ENCODE peak calls at places on chromosome 20, in six cellular contexts. B is H1, Q is MM.1S, N is PC-3, S is K562, E is fibroblast of lung. K is an unnamed sample.
A peak's percentile ranks its signal among the peaks of the same experiment; 100 is the strongest.

GRCh38 chr20:41577129-41578009 is 40.8 kb downstream of the CHD6 start:
- DNase-seq in B (no peak), Q (no peak), N (no peak), S (no peak), E (no peak), K (peak; percentile 34)

GRCh38 chr20:22387452-22387851 is 196.9 kb downstream of the FOXA2 start:
- DNase-seq in B (no peak), Q (no peak), N (peak; percentile 66), S (no peak), E (no peak), K (no peak)

GRCh38 chr20:18005990-18006364 is 37.2 kb downstream of the MGME1 start:
- DNase-seq in B (no peak), Q (no peak), N (no peak), S (no peak), E (peak; percentile 76), K (no peak)

GRCh38 chr20:14232650-14233049 is 104.8 kb downstream of the FLRT3 start:
- DNase-seq in B (no peak), Q (peak; percentile 59), N (no peak), S (no peak), E (no peak), K (no peak)

GRCh38 chr20:54212226-54212625 is 4.3 kb downstream of the PFDN4 start:
- DNase-seq in B (no peak), Q (no peak), N (no peak), S (no peak), E (peak; percentile 65), K (no peak)

GRCh38 chr20:17645546-17646208 is 36.4 kb downstream of the RRBP1 start:
- DNase-seq in B (no peak), Q (no peak), N (no peak), S (no peak), E (no peak), K (no peak)

GRCh38 chr20:47066484-47067270 is 172.0 kb downstream of the EYA2 start:
- DNase-seq in B (no peak), Q (no peak), N (no peak), S (no peak), E (peak; percentile 67), K (no peak)

GRCh38 chr20:25178563-25179438 is 16.7 kb upstream of the ENTPD6 start:
- DNase-seq in B (peak; percentile 48), Q (peak; percentile 48), N (peak; percentile 99), S (peak; percentile 36), E (peak; percentile 98), K (peak; percentile 65)

GRCh38 chr20:64069614-64070243 is 6.7 kb downstream of the TCEA2 start:
- DNase-seq in B (peak; percentile 89), Q (peak; percentile 31), N (peak; percentile 48), S (peak; percentile 70), E (no peak), K (peak; percentile 29)

GRCh38 chr20:4810446-4811019 is 88.8 kb downstream of the PRND start:
- DNase-seq in B (no peak), Q (no peak), N (no peak), S (no peak), E (no peak), K (no peak)

GRCh38 chr20:10633708-10634107 is 40.1 kb downstream of the JAG1 start:
- DNase-seq in B (no peak), Q (no peak), N (no peak), S (no peak), E (no peak), K (no peak)
- H3K4me1 ChIP-seq in B (peaks cover 35% of the 10 kb centered on the region), Q (no peaks in the 10 kb centered on the region), N (peaks cover 7% of the 10 kb centered on the region), S (no peaks in the 10 kb centered on the region), E (peaks cover 27% of the 10 kb centered on the region), K (peaks cover 38% of the 10 kb centered on the region)

GRCh38 chr20:2285193-2285592 is 10.6 kb upstream of the TGM3 start:
- DNase-seq in B (no peak), Q (no peak), N (no peak), S (no peak), E (no peak), K (peak; percentile 14)
- H3K9ac ChIP-seq in B (no peak overlapping the region), Q (no peak overlapping the region), N (no peak overlapping the region), S (no peak overlapping the region), E (no peak overlapping the region), K (no peak overlapping the region)

GRCh38 chr20:36859282-36859555 is 16.7 kb upstream of the TLDC2 start:
- DNase-seq in B (no peak), Q (no peak), N (no peak), S (no peak), E (no peak), K (no peak)

GRCh38 chr20:36856196-36856595 is 19.7 kb upstream of the TLDC2 start:
- DNase-seq in B (no peak), Q (no peak), N (peak; percentile 38), S (no peak), E (peak; percentile 33), K (peak; percentile 24)

GRCh38 chr20:36855241-36855657 is 20.7 kb upstream of the TLDC2 start:
- DNase-seq in B (no peak), Q (no peak), N (no peak), S (no peak), E (no peak), K (no peak)

GRCh38 chr20:36854343-36855240 is 21.3 kb upstream of the TLDC2 start:
- DNase-seq in B (no peak), Q (no peak), N (no peak), S (no peak), E (no peak), K (no peak)

DNA sequence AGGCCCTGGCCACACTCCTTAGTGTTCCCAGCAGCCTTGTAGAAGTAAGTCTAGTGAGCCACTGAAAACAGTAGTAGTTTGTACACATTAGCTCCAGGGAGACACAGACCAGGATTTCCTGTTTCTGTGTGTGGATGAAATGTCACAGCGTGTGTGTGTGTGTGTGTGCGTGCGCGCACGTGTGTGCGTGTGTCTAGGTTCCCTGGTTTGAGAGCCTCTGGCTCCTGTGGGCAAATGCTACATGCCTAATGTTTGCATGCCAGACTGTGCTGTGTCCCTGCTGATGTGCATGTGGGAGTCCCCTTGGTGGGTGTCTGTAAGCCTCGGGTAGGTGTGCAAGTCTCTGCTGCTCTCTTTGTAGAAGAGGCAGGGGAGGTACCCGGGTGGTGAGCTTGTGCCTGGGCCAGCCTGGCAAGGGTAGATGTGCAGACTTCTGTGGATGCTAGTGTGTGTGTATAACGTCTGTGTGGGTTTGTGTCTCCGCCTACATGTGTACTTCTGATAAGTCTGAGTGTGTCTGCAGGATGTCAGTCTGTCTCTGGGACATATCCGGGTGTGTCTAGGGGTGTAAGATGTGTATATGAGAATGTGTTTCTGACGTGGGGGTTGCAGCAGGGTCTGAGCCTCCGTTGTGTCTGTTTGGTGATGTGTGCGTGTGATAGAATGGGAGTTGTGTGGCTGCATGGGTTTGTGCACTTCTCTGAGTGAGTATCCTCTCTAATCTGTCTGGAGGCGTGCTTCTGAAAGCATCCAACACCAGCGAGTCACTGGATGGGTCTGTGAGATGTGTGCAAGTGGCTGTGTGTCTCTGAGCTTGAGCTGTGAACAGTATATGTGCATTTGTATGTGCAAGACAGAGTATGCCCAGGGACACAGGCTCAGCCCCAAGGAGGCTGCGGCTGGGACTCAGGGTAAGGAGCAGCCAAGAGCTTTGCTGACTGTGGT is 19.0 kb upstream of the TLDC2 start:
- DNase-seq in B (no peak), Q (no peak), N (peak; percentile 32), S (no peak), E (peak; percentile 54), K (peak; percentile 85)
- H3K79me2 ChIP-seq in B (no peaks in the 10 kb centered on the region), Q (peaks cover 6% of the 10 kb centered on the region), N (peaks cover 95% of the 10 kb centered on the region), S (peaks cover 92% of the 10 kb centered on the region), E (peaks cover 98% of the 10 kb centered on the region), K (peaks cover 88% of the 10 kb centered on the region)

GRCh38 chr20:50343125-50343489 is 152.5 kb downstream of the CEBPB start:
- DNase-seq in B (no peak), Q (no peak), N (no peak), S (no peak), E (no peak), K (no peak)
- H3K4me1 ChIP-seq in B (peaks cover 8% of the 10 kb centered on the region), Q (peaks cover 15% of the 10 kb centered on the region), N (peaks cover 9% of the 10 kb centered on the region), S (peaks cover 20% of the 10 kb centered on the region), E (peaks cover 20% of the 10 kb centered on the region), K (peaks cover 19% of the 10 kb centered on the region)

GRCh38 chr20:50371878-50372769 is 138.1 kb upstream of the PTPN1 start:
- DNase-seq in B (no peak), Q (no peak), N (no peak), S (no peak), E (no peak), K (no peak)

GRCh38 chr20:50369225-50370035 is 140.8 kb upstream of the PTPN1 start:
- DNase-seq in B (no peak), Q (no peak), N (no peak), S (no peak), E (no peak), K (no peak)

GRCh38 chr20:50368813-50369224 is 141.4 kb upstream of the PTPN1 start:
- DNase-seq in B (no peak), Q (no peak), N (no peak), S (peak; percentile 76), E (peak; percentile 89), K (no peak)

GRCh38 chr20:50368386-50368785 is 141.8 kb upstream of the PTPN1 start:
- DNase-seq in B (no peak), Q (no peak), N (no peak), S (no peak), E (no peak), K (no peak)

DNA sequence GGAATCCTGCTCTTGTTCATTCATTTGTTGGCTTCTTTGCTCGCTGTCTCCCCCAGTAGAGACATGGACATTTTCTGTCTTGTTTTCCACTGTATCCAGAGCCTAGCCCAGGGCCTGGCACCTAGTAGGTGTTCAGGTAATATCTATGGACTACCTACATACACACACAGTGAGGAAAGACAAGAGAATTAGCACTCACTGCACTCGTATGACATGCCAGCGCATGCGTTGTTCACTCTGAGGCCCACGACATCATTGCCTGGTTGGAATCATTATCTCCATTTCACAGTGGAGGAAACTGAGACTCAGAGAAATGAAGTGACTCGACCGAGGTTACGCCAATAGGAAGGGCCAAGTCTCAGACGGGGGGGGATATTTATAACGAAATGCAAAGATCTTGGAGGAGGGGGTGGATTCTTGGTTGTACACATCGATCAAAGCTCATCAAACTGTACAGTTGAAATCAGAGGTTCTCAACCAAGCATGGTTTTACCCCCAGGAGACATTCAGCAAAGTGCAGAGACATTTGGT is 140.1 kb upstream of the PTPN1 start:
- DNase-seq in B (no peak), Q (no peak), N (no peak), S (no peak), E (no peak), K (no peak)
- H3K9ac ChIP-seq in B (no peak overlapping the region), Q (no peak overlapping the region), N (no peak overlapping the region), S (no peak overlapping the region), E (no peak overlapping the region), K (no peak overlapping the region)

GRCh38 chr20:58895796-58896180 is 43.3 kb downstream of the GNAS start:
- DNase-seq in B (no peak), Q (no peak), N (no peak), S (no peak), E (no peak), K (no peak)

GRCh38 chr20:58892932-58893224 is 40.4 kb downstream of the GNAS start:
- DNase-seq in B (no peak), Q (no peak), N (no peak), S (peak; percentile 52), E (no peak), K (no peak)

GRCh38 chr20:58895099-58895795 is 42.7 kb downstream of the GNAS start:
- DNase-seq in B (no peak), Q (no peak), N (no peak), S (no peak), E (no peak), K (no peak)

GRCh38 chr20:58893355-58894151 is 41.0 kb downstream of the GNAS start:
- DNase-seq in B (no peak), Q (no peak), N (no peak), S (no peak), E (no peak), K (no peak)

GRCh38 chr20:58894652-58895051 is 42.1 kb downstream of the GNAS start:
- DNase-seq in B (no peak), Q (no peak), N (no peak), S (no peak), E (no peak), K (no peak)
- H3K79me2 ChIP-seq in B (peaks cover 14% of the 10 kb centered on the region), Q (peaks cover 87% of the 10 kb centered on the region), N (peaks cover 78% of the 10 kb centered on the region), S (peaks cover 81% of the 10 kb centered on the region), E (peaks cover 77% of the 10 kb centered on the region), K (peaks cover 81% of the 10 kb centered on the region)